ENCODE peak calls at places on chromosomes 7 and 10, in six cellular contexts. M, D, G, X, L and J are unnamed samples.

GRCh38 chr7:143320620-143321019 is 4.7 kb downstream of the CLCN1 start:
- DNase-seq in G (no peak), X (no peak), L (no peak), M (no peak), D (peak), J (no peak)

GRCh38 chr10:118116555-118117311 is 70.0 kb upstream of the RAB11FIP2 start:
- DNase-seq in X (no peak), D (no peak), M (no peak), G (no peak), L (no peak), J (no peak)

GRCh38 chr7:94431203-94431602 is 36.5 kb downstream of the COL1A2 start:
- DNase-seq in D (no peak), G (no peak), X (no peak), L (no peak), M (no peak), J (no peak)

GRCh38 chr7:83836028-83836427 is 187.1 kb upstream of the SEMA3E start:
- DNase-seq in L (no peak), G (no peak), M (no peak), D (no peak), X (no peak), J (no peak)

GRCh38 chr7:8639668-8640067 is 206.3 kb downstream of the NXPH1 start:
- DNase-seq in M (no peak), D (no peak), G (no peak), L (no peak), X (no peak), J (no peak)

GRCh38 chr7:13878154-13878553 is 111.3 kb downstream of the ETV1 start:
- DNase-seq in G (no peak), X (no peak), L (no peak), M (no peak), D (no peak), J (no peak)

GRCh38 chr10:79158402-79159097 is 89.8 kb downstream of the ZMIZ1 start:
- DNase-seq in L (no peak), M (no peak), X (peak), D (no peak), G (peak), J (no peak)

GRCh38 chr10:89706011-89706410 is 4.6 kb downstream of the KIF20B start:
- DNase-seq in X (no peak), D (no peak), G (no peak), L (no peak), M (no peak), J (no peak)

GRCh38 chr10:17022898-17023297 is 106.7 kb downstream of the CUBN start:
- DNase-seq in X (peak), G (no peak), L (no peak), D (no peak), M (no peak), J (no peak)

GRCh38 chr7:105602325-105603305 is 21.3 kb upstream of the EFCAB10 start:
- DNase-seq in X (no peak), L (no peak), M (no peak), D (no peak), G (no peak), J (no peak)

GRCh38 chr10:3197354-3198003 is 24.9 kb upstream of the PITRM1 start:
- DNase-seq in M (no peak), G (peak), L (peak), X (peak), D (peak), J (peak)

GRCh38 chr10:86337121-86337601 is 29.4 kb downstream of the GRID1 start:
- DNase-seq in D (no peak), X (no peak), G (peak), L (peak), M (no peak), J (no peak)

GRCh38 chr7:158443014-158443687 is 144.5 kb downstream of the PTPRN2 start:
- DNase-seq in D (no peak), M (no peak), X (no peak), L (no peak), G (no peak), J (no peak)

GRCh38 chr7:50812847-50813475 is 30.3 kb upstream of the GRB10 start:
- DNase-seq in X (peak), D (peak), L (no peak), G (peak), M (no peak), J (no peak)

GRCh38 chr7:88020953-88021650 is 87.1 kb downstream of the ADAM22 start:
- DNase-seq in X (no peak), M (no peak), G (no peak), L (no peak), D (no peak), J (no peak)

GRCh38 chr7:16670021-16670420 is 24.0 kb downstream of the BZW2 start:
- DNase-seq in L (no peak), D (no peak), M (no peak), G (no peak), X (no peak), J (no peak)

GRCh38 chr7:73668103-73668937 is 689 bp downstream of the VPS37D start:
- DNase-seq in L (no peak), D (no peak), X (no peak), M (no peak), G (peak), J (no peak)

GRCh38 chr7:24885305-24885704 is 94.7 kb downstream of the OSBPL3 start:
- DNase-seq in M (no peak), G (no peak), D (no peak), L (no peak), X (no peak), J (no peak)

GRCh38 chr7:28685291-28685659 is 272.9 kb downstream of the TRIL start:
- DNase-seq in L (no peak), D (peak), G (peak), X (no peak), M (no peak), J (no peak)

GRCh38 chr10:119207713-119208552 is 562 bp downstream of the GRK5 start:
- DNase-seq in G (peak), L (peak), M (peak), X (no peak), D (peak), J (peak)

GRCh38 chr10:6871128-6871527 is 291.1 kb upstream of the PRKCQ start:
- DNase-seq in M (no peak), L (no peak), G (no peak), D (no peak), X (no peak), J (no peak)

GRCh38 chr7:46912692-46913091 is 669.2 kb downstream of the TNS3 start:
- DNase-seq in X (no peak), D (no peak), G (no peak), M (no peak), L (no peak), J (no peak)

GRCh38 chr10:44385423-44385725 is 477 bp upstream of the CXCL12 start:
- DNase-seq in G (no peak), L (no peak), X (no peak), D (no peak), M (no peak), J (no peak)